ENCODE peak calls at places on chromosomes 3 and 15, in ten cellular contexts. R, H, J, K, D, Z, O, S, N and L are unnamed samples.
A peak's percentile ranks its signal among the peaks of the same experiment; 100 is the strongest.

GRCh38 chr15:70111203-70112017 is 13.7 kb upstream of the TLE3 start:
- DNase-seq in N (peak; percentile 92), S (peak; percentile 26), O (peak; percentile 67), K (peak; percentile 32), H (peak; percentile 75), R (peak; percentile 66), D (no peak), J (no peak), Z (peak; percentile 92), L (peak; percentile 93)

GRCh38 chr3:123371426-123371825 is 77.5 kb downstream of the ADCY5 start:
- DNase-seq in J (no peak), R (no peak), N (no peak), Z (no peak), K (no peak), H (no peak), O (no peak), D (no peak), S (no peak), L (peak; percentile 37)

GRCh38 chr3:126927405-126927750 is 55.5 kb upstream of the PLXNA1 start:
- DNase-seq in Z (no peak), D (peak; percentile 33), S (no peak), K (no peak), J (no peak), H (no peak), R (no peak), N (peak; percentile 20), O (no peak), L (no peak)

GRCh38 chr15:99682455-99682854 is 50.8 kb downstream of the LYSMD4 start:
- DNase-seq in Z (no peak), J (no peak), H (no peak), R (no peak), N (peak; percentile 96), S (no peak), D (peak; percentile 32), O (peak; percentile 70), K (no peak), L (no peak)

GRCh38 chr15:67120839-67121540 is 55.6 kb downstream of the SMAD3 start:
- DNase-seq in K (no peak), N (peak; percentile 98), S (peak; percentile 19), O (peak; percentile 88), H (peak; percentile 69), D (peak; percentile 74), J (peak; percentile 89), R (peak; percentile 85), Z (peak; percentile 81), L (peak; percentile 88)

GRCh38 chr15:50046868-50047267 is 72.2 kb downstream of the ATP8B4 start:
- DNase-seq in N (peak; percentile 87), D (no peak), J (no peak), O (peak; percentile 68), H (no peak), K (no peak), Z (no peak), R (no peak), S (no peak), L (no peak)

GRCh38 chr3:128112406-128112968 is 11.1 kb downstream of the RUVBL1 start:
- DNase-seq in O (peak; percentile 85), N (peak; percentile 91), Z (no peak), R (no peak), J (peak; percentile 51), D (peak; percentile 79), K (no peak), S (no peak), H (no peak), L (no peak)

GRCh38 chr3:44468572-44469520 is 8.6 kb downstream of the ZNF445 start:
- DNase-seq in K (no peak), S (no peak), R (no peak), D (no peak), J (peak; percentile 45), Z (peak; percentile 43), O (peak; percentile 85), N (peak; percentile 53), H (no peak), L (peak; percentile 74)

GRCh38 chr3:145942052-145942451 is 218.9 kb downstream of the PLOD2 start:
- DNase-seq in S (no peak), Z (no peak), H (no peak), J (no peak), N (no peak), D (no peak), K (no peak), O (peak; percentile 44), R (no peak), L (no peak)

GRCh38 chr3:42562047-42562907 is 19.5 kb downstream of the SEC22C start:
- DNase-seq in D (no peak), K (no peak), H (peak; percentile 54), Z (no peak), S (no peak), O (no peak), N (no peak), R (no peak), J (no peak), L (no peak)

GRCh38 chr3:153029350-153029749 is 132.7 kb upstream of the RAP2B start:
- DNase-seq in O (peak; percentile 58), D (no peak), H (no peak), R (no peak), Z (no peak), J (no peak), N (peak; percentile 89), K (no peak), S (no peak), L (peak; percentile 60)

GRCh38 chr3:169264711-169265110 is 398.8 kb downstream of the MECOM start:
- DNase-seq in D (no peak), H (peak; percentile 20), O (peak; percentile 54), Z (no peak), S (no peak), N (peak; percentile 47), K (peak; percentile 76), R (no peak), J (no peak), L (no peak)

GRCh38 chr3:125023833-125024560 is 31.8 kb downstream of the HEG1 start:
- DNase-seq in N (no peak), D (no peak), K (no peak), J (no peak), R (no peak), Z (no peak), O (no peak), S (no peak), H (no peak), L (no peak)

GRCh38 chr15:54810031-54810430 is 386.7 kb downstream of the RSL24D1 start:
- DNase-seq in R (no peak), J (no peak), Z (no peak), K (no peak), O (no peak), D (no peak), N (no peak), H (no peak), S (no peak), L (no peak)

GRCh38 chr3:104635872-104636580 is 730.7 kb upstream of the ALCAM start:
- DNase-seq in J (no peak), Z (no peak), O (no peak), N (no peak), D (no peak), R (no peak), K (no peak), S (no peak), H (no peak), L (peak; percentile 57)

GRCh38 chr3:125615256-125615655 is 20.0 kb upstream of the OSBPL11 start:
- DNase-seq in N (no peak), K (no peak), H (no peak), R (no peak), Z (no peak), O (no peak), J (no peak), S (no peak), D (no peak), L (no peak)

GRCh38 chr3:186171528-186171927 is 62.6 kb upstream of the ETV5 start:
- DNase-seq in D (no peak), O (no peak), J (no peak), Z (no peak), H (no peak), N (no peak), R (no peak), S (no peak), K (no peak), L (no peak)